ENCODE peak calls at places on chromosomes 4 and X, in seven cellular contexts. K is ascending aorta, L is lung, C is fibroblast of lung, D is A549, Q is neural progenitor cell, G is esophagus muscularis mucosa. T is an unnamed sample.

GRCh38 chrX:118751950-118752783 is 24.8 kb downstream of the IL13RA1 start:
- DNase-seq in Q (no peak), D (no peak), G (no peak), L (no peak), C (no peak), K (no peak), T (no peak)

GRCh38 chrX:47217121-47217851 is 1.2 kb upstream of the CDK16 start:
- DNase-seq in D (peak; percentile 14), G (no peak), L (peak; percentile 35), Q (no peak), C (peak; percentile 69), K (no peak), T (peak; percentile 27)

GRCh38 chr4:148443550-148444295 is 1.5 kb upstream of the NR3C2 start:
- DNase-seq in C (peak; percentile 3), Q (peak; percentile 56), L (no peak), K (no peak), D (no peak), G (no peak), T (peak; percentile 21)

GRCh38 chr4:162700815-162701361 is 465.8 kb downstream of the NAF1 start:
- DNase-seq in K (no peak), C (no peak), G (no peak), D (no peak), L (no peak), Q (no peak), T (no peak)

GRCh38 chr4:88062311-88062710 is 54.9 kb downstream of the PKD2 start:
- DNase-seq in G (no peak), L (no peak), D (no peak), K (no peak), C (no peak), Q (no peak), T (no peak)

GRCh38 chr4:150771374-150771773 is 189.4 kb downstream of the MAB21L2 start:
- DNase-seq in L (no peak), C (no peak), Q (no peak), D (no peak), G (no peak), K (no peak), T (no peak)

GRCh38 chr4:151820004-151820403 is 59.2 kb upstream of the GATB start:
- DNase-seq in K (no peak), L (no peak), G (no peak), Q (no peak), D (no peak), C (no peak), T (no peak)

GRCh38 chr4:178963646-178964045 is 1521.4 kb upstream of the AGA start:
- DNase-seq in K (no peak), G (no peak), D (no peak), L (no peak), C (no peak), Q (peak; percentile 2), T (no peak)

DNA sequence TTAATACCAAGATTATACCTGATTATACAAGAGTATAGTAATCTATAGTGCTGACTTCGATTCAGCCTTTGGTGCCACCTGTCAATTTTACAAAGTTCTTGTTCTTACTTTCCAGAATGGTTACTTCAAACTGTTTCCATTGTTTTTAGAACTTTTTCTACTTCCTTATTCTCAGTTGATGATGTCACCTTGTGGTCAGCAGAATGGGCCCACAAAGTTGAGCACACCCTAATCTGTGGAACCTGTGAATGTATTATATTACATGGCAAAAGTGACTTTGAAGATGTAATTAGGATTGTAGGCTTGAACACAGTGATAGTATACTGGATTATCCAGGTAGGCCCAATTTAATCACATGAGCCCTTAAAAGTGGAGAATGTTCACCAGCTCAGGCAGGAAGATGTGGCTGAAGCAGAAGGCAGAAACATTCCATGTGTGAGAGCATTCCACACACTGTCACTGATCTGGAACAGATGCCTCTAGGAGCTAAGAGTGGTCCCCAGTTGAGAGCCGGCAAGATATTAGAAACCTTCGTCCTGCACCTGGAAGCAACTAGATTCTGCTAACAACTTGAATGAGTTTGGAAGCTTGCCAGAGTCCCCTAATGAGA is 6.3 kb upstream of the SGMS2 start:
- DNase-seq in G (no peak), C (peak; percentile 35), D (no peak), K (no peak), L (no peak), Q (no peak), T (no peak)
- H3K4me1 ChIP-seq in G (peaks cover 3% of the 10 kb centered on the region), C (no peaks in the 10 kb centered on the region), D (peaks cover under 1% of the 10 kb centered on the region), K (peaks cover 2% of the 10 kb centered on the region), L (no peaks in the 10 kb centered on the region), Q (no peaks in the 10 kb centered on the region), T (no peaks in the 10 kb centered on the region)

GRCh38 chr4:111789901-111790640 is 355.2 kb upstream of the FAM241A start:
- DNase-seq in D (no peak), Q (no peak), K (no peak), L (no peak), C (no peak), G (no peak), T (no peak)

GRCh38 chr4:111793686-111794085 is 351.6 kb upstream of the FAM241A start:
- DNase-seq in K (no peak), G (no peak), D (no peak), C (no peak), L (no peak), Q (no peak), T (no peak)

GRCh38 chr4:111788046-111788642 is 357.1 kb upstream of the FAM241A start:
- DNase-seq in L (no peak), C (no peak), Q (peak; percentile 81), K (no peak), D (no peak), G (no peak), T (no peak)

GRCh38 chr4:111797455-111798163 is 347.6 kb upstream of the FAM241A start:
- DNase-seq in C (no peak), Q (no peak), G (no peak), D (no peak), K (no peak), L (no peak), T (no peak)

DNA sequence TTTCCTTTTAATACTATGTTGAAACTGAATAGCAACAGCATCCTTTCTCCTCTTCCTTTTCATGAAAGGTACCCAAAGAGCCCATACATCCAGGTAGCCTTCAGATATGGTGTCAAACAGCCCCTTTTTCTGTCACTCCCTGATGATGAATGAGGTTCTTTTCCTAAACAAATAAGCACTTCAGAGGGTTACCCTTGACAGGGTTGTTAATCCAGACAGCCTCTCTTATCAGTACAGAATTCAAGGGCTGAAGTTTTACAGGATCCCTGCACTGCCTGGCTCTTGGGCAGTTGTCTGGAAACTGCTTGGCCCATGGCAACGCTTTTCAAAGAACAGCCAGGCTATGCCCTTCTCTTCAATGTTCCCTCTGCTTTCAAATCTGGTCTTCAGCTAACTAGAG is 352.7 kb upstream of the FAM241A start:
- DNase-seq in D (no peak), L (no peak), K (no peak), C (no peak), G (no peak), Q (no peak), T (no peak)
- H3K4me3 ChIP-seq in D (no peak overlapping the region), L (no peak overlapping the region), K (no peak overlapping the region), C (no peak overlapping the region), G (no peak overlapping the region), Q (no peak overlapping the region), T (no peak overlapping the region)

GRCh38 chrX:56782362-56782761 is 53.3 kb downstream of the NBDY start:
- DNase-seq in Q (no peak), C (no peak), D (no peak), L (no peak), K (no peak), G (no peak), T (no peak)
- TF ChIP-seq CTCF in Q (no peak), C (no peak), D (no peak), L (no peak), K (no peak), G (no peak), T (no peak)

GRCh38 chr4:2756691-2757350 is 685 bp upstream of the TNIP2 start:
- DNase-seq in K (no peak), D (no peak), L (no peak), G (no peak), C (no peak), Q (no peak), T (no peak)

GRCh38 chr4:2754848-2755820 is 1.0 kb downstream of the TNIP2 start:
- DNase-seq in Q (no peak), K (no peak), G (no peak), D (no peak), L (no peak), C (no peak), T (no peak)

GRCh38 chr4:2755821-2756690 is at the start of gene TNIP2:
- DNase-seq in L (peak; percentile 85), G (peak; percentile 97), K (no peak), Q (peak; percentile 93), D (peak; percentile 70), C (peak; percentile 74), T (peak; percentile 86)

GRCh38 chr4:2750719-2751605 is 5.2 kb downstream of the TNIP2 start:
- DNase-seq in L (no peak), C (no peak), D (no peak), K (no peak), G (no peak), Q (no peak), T (no peak)

GRCh38 chr4:2753444-2753843 is 2.7 kb downstream of the TNIP2 start:
- DNase-seq in K (no peak), C (no peak), G (no peak), Q (no peak), L (no peak), D (no peak), T (no peak)
- H3K4me1 ChIP-seq in K (peaks cover 10% of the 10 kb centered on the region), C (peaks cover 4% of the 10 kb centered on the region), G (peaks cover 42% of the 10 kb centered on the region), Q (peaks cover 4% of the 10 kb centered on the region), L (peaks cover 6% of the 10 kb centered on the region), D (peaks cover 11% of the 10 kb centered on the region), T (peaks cover 5% of the 10 kb centered on the region)

GRCh38 chr4:41991916-41992767 is 1.8 kb downstream of the SLC30A9 start:
- DNase-seq in K (no peak), C (peak; percentile 44), D (peak; percentile 5), L (no peak), G (no peak), Q (no peak), T (no peak)
- H3K4me3 ChIP-seq in K (peak overlapping the region; percentile 78), C (peak overlapping the region; percentile 76), D (peak overlapping the region; percentile 86), L (no peak overlapping the region), G (peak overlapping the region; percentile 88), Q (peak overlapping the region; percentile 74), T (peak overlapping the region; percentile 97)

GRCh38 chrX:37603938-37604409 is 32.5 kb downstream of the LANCL3 start:
- DNase-seq in L (no peak), C (peak; percentile 11), K (no peak), Q (no peak), G (no peak), D (no peak), T (no peak)
- TF ChIP-seq CTCF in L (no peak), C (no peak), K (no peak), Q (no peak), G (no peak), D (no peak), T (no peak)

DNA sequence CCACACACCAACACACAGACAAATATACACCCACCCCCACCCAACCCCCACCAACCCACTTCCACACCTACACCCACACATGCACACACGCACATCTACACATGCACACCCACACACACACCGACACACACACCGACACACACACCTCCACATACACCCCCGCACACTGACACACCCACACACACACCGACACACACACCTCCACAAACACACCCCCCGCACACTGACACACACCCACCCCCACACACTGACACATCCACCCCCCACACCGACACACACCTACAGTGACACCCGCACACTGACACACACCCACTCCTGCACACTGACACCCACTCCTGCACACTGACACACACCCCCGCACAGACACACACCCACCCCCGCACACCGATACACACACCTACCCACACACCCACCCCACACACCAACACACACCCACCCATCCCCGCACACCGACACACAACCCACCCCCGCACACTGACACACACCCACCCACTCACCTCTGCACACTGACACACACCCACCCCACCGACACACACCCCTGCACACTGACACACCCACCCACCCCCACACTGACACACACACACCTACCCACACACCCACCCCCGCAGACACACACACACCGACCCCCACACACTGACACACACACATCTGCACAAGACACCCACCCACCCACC is 31.1 kb downstream of the FGFRL1 start:
- DNase-seq in L (no peak), C (no peak), G (no peak), D (no peak), Q (no peak), K (no peak), T (no peak)
- H3K4me1 ChIP-seq in L (no peaks in the 10 kb centered on the region), C (peaks cover 22% of the 10 kb centered on the region), G (peaks cover 65% of the 10 kb centered on the region), D (peaks cover 60% of the 10 kb centered on the region), Q (peaks cover 27% of the 10 kb centered on the region), K (peaks cover 68% of the 10 kb centered on the region), T (no peaks in the 10 kb centered on the region)

T was measured in BE2C.